ENCODE peak calls at places on chromosomes 12 and 14, in seven cellular contexts. One of them, this sample, is unnamed.

GRCh38 chr14:46663382-46663781 is 11.8 kb upstream of the RPL10L start:
- DNase-seq in CD4-positive, alpha-beta T cell: no peak
- DNase-seq in aorta: no peak
- DNase-seq in neural crest cell: no peak
- DNase-seq in stomach: no peak
- DNase-seq in body of pancreas: no peak
- DNase-seq in RKO: no peak
- DNase-seq in this sample: no peak

GRCh38 chr14:99602054-99602787 is 1.8 kb downstream of the CCDC85C start:
- DNase-seq in neural crest cell: no peak
- DNase-seq in CD4-positive, alpha-beta T cell: no peak
- DNase-seq in aorta: no peak
- DNase-seq in RKO: peak; percentile 60
- DNase-seq in body of pancreas: peak; percentile 49
- DNase-seq in stomach: peak; percentile 38
- DNase-seq in this sample: peak; percentile 41

GRCh38 chr12:51797301-51797700 is 51.2 kb downstream of the FIGNL2 start:
- DNase-seq in neural crest cell: no peak
- DNase-seq in aorta: no peak
- DNase-seq in stomach: no peak
- DNase-seq in RKO: no peak
- DNase-seq in CD4-positive, alpha-beta T cell: no peak
- DNase-seq in body of pancreas: no peak
- DNase-seq in this sample: no peak

GRCh38 chr12:14961466-14962155 is at the start of gene ARHGDIB:
- DNase-seq in RKO: no peak
- DNase-seq in CD4-positive, alpha-beta T cell: peak; percentile 66
- DNase-seq in stomach: peak; percentile 51
- DNase-seq in body of pancreas: peak; percentile 56
- DNase-seq in neural crest cell: no peak
- DNase-seq in aorta: peak; percentile 66
- DNase-seq in this sample: peak; percentile 34

GRCh38 chr12:2940564-2940963 is 18.6 kb upstream of the TEAD4 start:
- DNase-seq in body of pancreas: no peak
- DNase-seq in stomach: no peak
- DNase-seq in CD4-positive, alpha-beta T cell: no peak
- DNase-seq in neural crest cell: no peak
- DNase-seq in RKO: no peak
- DNase-seq in aorta: no peak
- DNase-seq in this sample: no peak

GRCh38 chr12:52865090-52865944 is 16.5 kb upstream of the KRT78 start:
- DNase-seq in body of pancreas: peak; percentile 78
- DNase-seq in stomach: peak; percentile 78
- DNase-seq in aorta: peak; percentile 66
- DNase-seq in RKO: peak; percentile 76
- DNase-seq in CD4-positive, alpha-beta T cell: no peak
- DNase-seq in neural crest cell: peak; percentile 78
- DNase-seq in this sample: peak; percentile 78

GRCh38 chr14:89926709-89927108 is 27.8 kb downstream of the EFCAB11 start:
- DNase-seq in body of pancreas: no peak
- DNase-seq in neural crest cell: no peak
- DNase-seq in stomach: no peak
- DNase-seq in aorta: no peak
- DNase-seq in CD4-positive, alpha-beta T cell: no peak
- DNase-seq in RKO: no peak
- DNase-seq in this sample: no peak

GRCh38 chr12:29207120-29207519 is 58.0 kb downstream of the FAR2 start:
- DNase-seq in CD4-positive, alpha-beta T cell: no peak
- DNase-seq in neural crest cell: no peak
- DNase-seq in body of pancreas: peak; percentile 21
- DNase-seq in RKO: no peak
- DNase-seq in aorta: no peak
- DNase-seq in stomach: no peak
- DNase-seq in this sample: no peak

GRCh38 chr14:104681689-104682074 is 7.7 kb upstream of the INF2 start:
- DNase-seq in RKO: peak; percentile 36
- DNase-seq in neural crest cell: peak; percentile 58
- DNase-seq in body of pancreas: peak; percentile 80
- DNase-seq in aorta: peak; percentile 94
- DNase-seq in stomach: peak; percentile 92
- DNase-seq in CD4-positive, alpha-beta T cell: no peak
- DNase-seq in this sample: peak; percentile 84

GRCh38 chr12:95918194-95918993 is 24.0 kb downstream of the CCDC38 start:
- DNase-seq in neural crest cell: peak; percentile 29
- DNase-seq in CD4-positive, alpha-beta T cell: peak; percentile 5
- DNase-seq in stomach: peak; percentile 30
- DNase-seq in RKO: peak; percentile 77
- DNase-seq in aorta: peak; percentile 42
- DNase-seq in body of pancreas: peak; percentile 65
- DNase-seq in this sample: peak; percentile 48

GRCh38 chr12:19946549-19946948 is 421.8 kb upstream of the PDE3A start:
- DNase-seq in CD4-positive, alpha-beta T cell: no peak
- DNase-seq in neural crest cell: no peak
- DNase-seq in RKO: peak; percentile 63
- DNase-seq in stomach: no peak
- DNase-seq in body of pancreas: no peak
- DNase-seq in aorta: no peak
- DNase-seq in this sample: no peak

GRCh38 chr12:131002271-131002670 is 48.6 kb downstream of the ADGRD1 start:
- DNase-seq in stomach: no peak
- DNase-seq in neural crest cell: no peak
- DNase-seq in body of pancreas: no peak
- DNase-seq in aorta: peak; percentile 12
- DNase-seq in RKO: no peak
- DNase-seq in CD4-positive, alpha-beta T cell: no peak
- DNase-seq in this sample: no peak

GRCh38 chr14:68888025-68888850 is 90.9 kb downstream of the ACTN1 start:
- DNase-seq in stomach: no peak
- DNase-seq in RKO: no peak
- DNase-seq in body of pancreas: no peak
- DNase-seq in CD4-positive, alpha-beta T cell: no peak
- DNase-seq in aorta: no peak
- DNase-seq in neural crest cell: no peak
- DNase-seq in this sample: no peak

GRCh38 chr14:54920052-54920451 is 17.4 kb upstream of the GCH1 start:
- DNase-seq in body of pancreas: no peak
- DNase-seq in RKO: no peak
- DNase-seq in stomach: no peak
- DNase-seq in neural crest cell: no peak
- DNase-seq in aorta: no peak
- DNase-seq in CD4-positive, alpha-beta T cell: no peak
- DNase-seq in this sample: no peak

GRCh38 chr12:46187023-46187422 is 81.8 kb downstream of the SLC38A1 start:
- DNase-seq in RKO: no peak
- DNase-seq in neural crest cell: no peak
- DNase-seq in aorta: no peak
- DNase-seq in body of pancreas: peak; percentile 53
- DNase-seq in CD4-positive, alpha-beta T cell: no peak
- DNase-seq in stomach: no peak
- DNase-seq in this sample: peak; percentile 61

GRCh38 chr14:104874571-104875411 is 9.7 kb downstream of the CEP170B start:
- DNase-seq in RKO: no peak
- DNase-seq in CD4-positive, alpha-beta T cell: no peak
- DNase-seq in body of pancreas: no peak
- DNase-seq in neural crest cell: no peak
- DNase-seq in stomach: no peak
- DNase-seq in aorta: no peak
- DNase-seq in this sample: no peak

GRCh38 chr12:96187675-96188355 is 6.4 kb upstream of the ELK3 start:
- DNase-seq in aorta: no peak
- DNase-seq in RKO: no peak
- DNase-seq in neural crest cell: no peak
- DNase-seq in body of pancreas: no peak
- DNase-seq in stomach: no peak
- DNase-seq in CD4-positive, alpha-beta T cell: no peak
- DNase-seq in this sample: no peak

GRCh38 chr14:54487771-54488170 is 1.0 kb downstream of the GMFB start:
- DNase-seq in body of pancreas: no peak
- DNase-seq in CD4-positive, alpha-beta T cell: no peak
- DNase-seq in stomach: no peak
- DNase-seq in neural crest cell: no peak
- DNase-seq in aorta: no peak
- DNase-seq in RKO: peak; percentile 76
- DNase-seq in this sample: no peak

GRCh38 chr12:70451528-70451927 is 85.4 kb downstream of the KCNMB4 start:
- DNase-seq in stomach: no peak
- DNase-seq in CD4-positive, alpha-beta T cell: no peak
- DNase-seq in neural crest cell: no peak
- DNase-seq in RKO: no peak
- DNase-seq in body of pancreas: no peak
- DNase-seq in aorta: no peak
- DNase-seq in this sample: no peak

GRCh38 chr12:31011746-31012567 is 61.7 kb upstream of the DDX11 start:
- DNase-seq in CD4-positive, alpha-beta T cell: no peak
- DNase-seq in body of pancreas: no peak
- DNase-seq in stomach: no peak
- DNase-seq in neural crest cell: no peak
- DNase-seq in aorta: no peak
- DNase-seq in RKO: no peak
- DNase-seq in this sample: no peak

GRCh38 chr12:42446761-42447160 is 120.8 kb downstream of the PPHLN1 start:
- DNase-seq in body of pancreas: no peak
- DNase-seq in aorta: no peak
- DNase-seq in CD4-positive, alpha-beta T cell: no peak
- DNase-seq in neural crest cell: no peak
- DNase-seq in stomach: no peak
- DNase-seq in RKO: no peak
- DNase-seq in this sample: no peak

GRCh38 chr12:127594351-127594970 is 672.5 kb upstream of the TMEM132C start:
- DNase-seq in RKO: no peak
- DNase-seq in body of pancreas: no peak
- DNase-seq in CD4-positive, alpha-beta T cell: no peak
- DNase-seq in neural crest cell: no peak
- DNase-seq in aorta: no peak
- DNase-seq in stomach: no peak
- DNase-seq in this sample: no peak

GRCh38 chr12:28966049-28966778 is 182.9 kb upstream of the FAR2 start:
- DNase-seq in CD4-positive, alpha-beta T cell: no peak
- DNase-seq in body of pancreas: peak; percentile 23
- DNase-seq in neural crest cell: no peak
- DNase-seq in RKO: no peak
- DNase-seq in stomach: peak; percentile 80
- DNase-seq in aorta: peak; percentile 42
- DNase-seq in this sample: peak; percentile 59

GRCh38 chr12:51886021-51886710 is 1.7 kb upstream of the ANKRD33 start:
- DNase-seq in RKO: peak; percentile 89
- DNase-seq in aorta: peak; percentile 91
- DNase-seq in stomach: no peak
- DNase-seq in body of pancreas: peak; percentile 83
- DNase-seq in neural crest cell: no peak
- DNase-seq in CD4-positive, alpha-beta T cell: peak; percentile 38
- DNase-seq in this sample: peak; percentile 69

GRCh38 chr12:109057376-109057775 is 5.0 kb downstream of the USP30 start:
- DNase-seq in aorta: no peak
- DNase-seq in CD4-positive, alpha-beta T cell: no peak
- DNase-seq in neural crest cell: no peak
- DNase-seq in RKO: no peak
- DNase-seq in body of pancreas: no peak
- DNase-seq in stomach: no peak
- DNase-seq in this sample: no peak

GRCh38 chr12:3043406-3043805 is 33.8 kb upstream of the TSPAN9 start:
- DNase-seq in stomach: no peak
- DNase-seq in aorta: no peak
- DNase-seq in neural crest cell: no peak
- DNase-seq in RKO: no peak
- DNase-seq in CD4-positive, alpha-beta T cell: no peak
- DNase-seq in body of pancreas: no peak
- DNase-seq in this sample: no peak

GRCh38 chr12:122097641-122098364 is 19.2 kb downstream of the MLXIP start:
- DNase-seq in aorta: no peak
- DNase-seq in stomach: peak; percentile 94
- DNase-seq in RKO: no peak
- DNase-seq in CD4-positive, alpha-beta T cell: no peak
- DNase-seq in body of pancreas: peak; percentile 99
- DNase-seq in neural crest cell: no peak
- DNase-seq in this sample: peak; percentile 83

GRCh38 chr14:96423446-96424103 is 31.6 kb downstream of the AK7 start:
- DNase-seq in stomach: no peak
- DNase-seq in CD4-positive, alpha-beta T cell: no peak
- DNase-seq in body of pancreas: no peak
- DNase-seq in RKO: no peak
- DNase-seq in neural crest cell: no peak
- DNase-seq in aorta: no peak
- DNase-seq in this sample: no peak

GRCh38 chr14:68191567-68192321 is 372.2 kb downstream of the RAD51B start:
- DNase-seq in CD4-positive, alpha-beta T cell: no peak
- DNase-seq in body of pancreas: peak; percentile 86
- DNase-seq in aorta: no peak
- DNase-seq in neural crest cell: no peak
- DNase-seq in RKO: no peak
- DNase-seq in stomach: no peak
- DNase-seq in this sample: peak; percentile 34

GRCh38 chr14:52079239-52079956 is 10.5 kb upstream of the NID2 start:
- DNase-seq in neural crest cell: no peak
- DNase-seq in CD4-positive, alpha-beta T cell: no peak
- DNase-seq in stomach: no peak
- DNase-seq in aorta: no peak
- DNase-seq in body of pancreas: no peak
- DNase-seq in RKO: no peak
- DNase-seq in this sample: no peak

This sample was measured in lung.